ENCODE peak calls at places on chromosome 16, in seven cellular contexts. F is NCI-H345; R is AG09319; M is activated CD8-positive, alpha-beta memory T cell treated with anti-CD3 and anti-CD28 coated beads, Interleukin-2, amount 10 ng/mL, durations not matched to agents 7 days and 5 days; V is AG08395; C is NCI-H2029; A is activated CD4-positive, alpha-beta T cell treated with anti-CD3 and anti-CD28 coated beads for 24 hours. X is an unnamed sample.

GRCh38 chr16:79062336-79062735 is 538.2 kb downstream of the MAF start:
- DNase-seq in F (no peak), R (no peak), M (no peak), V (no peak), C (no peak), A (no peak), X (no peak)

GRCh38 chr16:12391974-12392373 is 411.7 kb downstream of the CPPED1 start:
- DNase-seq in F (peak; percentile 77), R (no peak), M (no peak), V (no peak), C (no peak), A (no peak), X (no peak)

GRCh38 chr16:695355-696089 is 5.3 kb upstream of the WDR24 start:
- DNase-seq in F (peak; percentile 91), R (no peak), M (peak; percentile 80), V (no peak), C (peak; percentile 90), A (peak; percentile 50), X (no peak)

GRCh38 chr16:56269276-56269675 is 78.0 kb downstream of the GNAO1 start:
- DNase-seq in F (no peak), R (no peak), M (no peak), V (no peak), C (no peak), A (no peak), X (no peak)

GRCh38 chr16:19284207-19284606 is 1.3 kb upstream of the CLEC19A start:
- DNase-seq in F (no peak), R (no peak), M (no peak), V (no peak), C (peak; percentile 81), A (no peak), X (no peak)

GRCh38 chr16:10876799-10877341 is at the start of gene CIITA:
- DNase-seq in F (no peak), R (peak; percentile 52), M (peak; percentile 91), V (peak; percentile 88), C (no peak), A (peak; percentile 34), X (no peak)

GRCh38 chr16:57527610-57528360 is 8.6 kb downstream of the CCDC102A start:
- DNase-seq in F (no peak), R (no peak), M (no peak), V (no peak), C (no peak), A (no peak), X (no peak)

GRCh38 chr16:67396159-67396774 is 3.0 kb upstream of the TPPP3 start:
- DNase-seq in F (peak; percentile 88), R (no peak), M (no peak), V (peak; percentile 86), C (peak; percentile 75), A (no peak), X (no peak)

GRCh38 chr16:4113358-4114256 is 2.6 kb downstream of the ADCY9 start:
- DNase-seq in F (no peak), R (no peak), M (no peak), V (no peak), C (no peak), A (no peak), X (no peak)

GRCh38 chr16:80896778-80897177 is 92.4 kb upstream of the CDYL2 start:
- DNase-seq in F (no peak), R (no peak), M (no peak), V (no peak), C (no peak), A (no peak), X (no peak)

GRCh38 chr16:57755061-57755684 is 19.6 kb downstream of the KATNB1 start:
- DNase-seq in F (no peak), R (no peak), M (no peak), V (no peak), C (no peak), A (no peak), X (no peak)

GRCh38 chr16:2770057-2770780 is 6.9 kb downstream of the ELOB start:
- DNase-seq in F (no peak), R (no peak), M (no peak), V (no peak), C (no peak), A (no peak), X (no peak)

GRCh38 chr16:25734473-25735100 is 42.8 kb downstream of the HS3ST4 start:
- DNase-seq in F (no peak), R (no peak), M (no peak), V (no peak), C (no peak), A (no peak), X (no peak)

GRCh38 chr16:81738831-81739496 is 40.1 kb upstream of the PLCG2 start:
- DNase-seq in F (no peak), R (no peak), M (no peak), V (no peak), C (no peak), A (no peak), X (no peak)

GRCh38 chr16:2500937-2501750 is 12.6 kb upstream of the ATP6V0C start:
- DNase-seq in F (peak; percentile 78), R (no peak), M (peak; percentile 84), V (peak; percentile 80), C (peak; percentile 43), A (peak; percentile 70), X (peak; percentile 97)

GRCh38 chr16:23182675-23183485 is at the start of gene SCNN1G:
- DNase-seq in F (peak; percentile 54), R (no peak), M (no peak), V (no peak), C (no peak), A (no peak), X (no peak)

GRCh38 chr16:81127051-81127450 is 30.9 kb upstream of the GCSH start:
- DNase-seq in F (no peak), R (peak; percentile 80), M (no peak), V (peak; percentile 62), C (no peak), A (no peak), X (no peak)

GRCh38 chr16:2429771-2430663 is 770 bp downstream of the CCNF start:
- DNase-seq in F (no peak), R (no peak), M (no peak), V (no peak), C (no peak), A (no peak), X (no peak)

GRCh38 chr16:48810803-48811453 is 200.9 kb upstream of the N4BP1 start:
- DNase-seq in F (no peak), R (no peak), M (no peak), V (no peak), C (no peak), A (no peak), X (no peak)

GRCh38 chr16:5982979-5983378 is 885.4 kb upstream of the EEF2KMT start:
- DNase-seq in F (no peak), R (no peak), M (no peak), V (no peak), C (no peak), A (no peak), X (no peak)

GRCh38 chr16:16908058-16908457 is 529.1 kb downstream of the NPIPA7 start:
- DNase-seq in F (no peak), R (no peak), M (no peak), V (no peak), C (no peak), A (no peak), X (no peak)

GRCh38 chr16:30748634-30749445 is 615 bp downstream of the PHKG2 start:
- DNase-seq in F (peak; percentile 31), R (no peak), M (peak; percentile 61), V (peak; percentile 55), C (peak; percentile 20), A (peak; percentile 10), X (no peak)

GRCh38 chr16:11059588-11059987 is 115.2 kb downstream of the CLEC16A start:
- DNase-seq in F (no peak), R (no peak), M (no peak), V (no peak), C (no peak), A (no peak), X (no peak)

GRCh38 chr16:77457046-77457445 is 22.2 kb upstream of the ADAMTS18 start:
- DNase-seq in F (no peak), R (no peak), M (no peak), V (peak; percentile 26), C (no peak), A (no peak), X (no peak)

GRCh38 chr16:6682142-6682811 is 650.4 kb upstream of the RBFOX1 start:
- DNase-seq in F (no peak), R (no peak), M (peak; percentile 40), V (no peak), C (peak; percentile 5), A (peak; percentile 2), X (peak; percentile 52)

GRCh38 chr16:15643453-15644305 is 725 bp upstream of the MARF1 start:
- DNase-seq in F (peak; percentile 77), R (no peak), M (peak; percentile 57), V (peak; percentile 48), C (peak; percentile 20), A (no peak), X (no peak)

GRCh38 chr16:66858740-66859396 is 14.7 kb downstream of the CA7 start:
- DNase-seq in F (no peak), R (no peak), M (no peak), V (peak; percentile 85), C (peak; percentile 80), A (no peak), X (no peak)

GRCh38 chr16:86732621-86733297 is 154.4 kb downstream of the FOXL1 start:
- DNase-seq in F (no peak), R (no peak), M (no peak), V (no peak), C (no peak), A (no peak), X (no peak)

GRCh38 chr16:4373909-4374742 is 2.5 kb downstream of the VASN start:
- DNase-seq in F (no peak), R (peak; percentile 98), M (no peak), V (peak; percentile 86), C (no peak), A (no peak), X (peak; percentile 82)

GRCh38 chr16:22313141-22313781 is 16.1 kb downstream of the POLR3E start:
- DNase-seq in F (no peak), R (no peak), M (no peak), V (no peak), C (no peak), A (no peak), X (no peak)

GRCh38 chr16:70808371-70808770 is 7.4 kb upstream of the VAC14 start:
- DNase-seq in F (no peak), R (no peak), M (no peak), V (no peak), C (no peak), A (no peak), X (no peak)

GRCh38 chr16:17828012-17828411 is 357.3 kb upstream of the XYLT1 start:
- DNase-seq in F (no peak), R (peak; percentile 34), M (no peak), V (peak; percentile 57), C (no peak), A (no peak), X (no peak)

GRCh38 chr16:85553436-85554113 is 59.5 kb upstream of the GSE1 start:
- DNase-seq in F (peak; percentile 54), R (no peak), M (peak; percentile 67), V (peak; percentile 40), C (peak; percentile 24), A (no peak), X (peak; percentile 53)

GRCh38 chr16:66996324-66996982 is 8.1 kb downstream of the CES4A start:
- DNase-seq in F (no peak), R (peak; percentile 69), M (no peak), V (peak; percentile 75), C (no peak), A (no peak), X (no peak)